ENCODE peak calls at places on chromosomes 7 and 10, in four cellular contexts. One of them, this sample, is unnamed.

GRCh38 chr10:126501828-126502227 is 113.6 kb upstream of the ADAM12 start:
- DNase-seq in ovary: no peak
- DNase-seq in mesenchymal stem cell: no peak
- DNase-seq in NCI-H1092: no peak
- DNase-seq in this sample: no peak

GRCh38 chr7:144019457-144019856 is 19.3 kb downstream of the OR6B1 start:
- DNase-seq in NCI-H1092: no peak
- DNase-seq in mesenchymal stem cell: peak
- DNase-seq in ovary: peak
- DNase-seq in this sample: peak

GRCh38 chr10:43409385-43410109 is 561 bp upstream of the HNRNPF start:
- DNase-seq in NCI-H1092: peak
- DNase-seq in mesenchymal stem cell: no peak
- DNase-seq in ovary: no peak
- DNase-seq in this sample: peak

GRCh38 chr10:43942096-43942885 is 293.6 kb upstream of the ZNF32 start:
- DNase-seq in NCI-H1092: no peak
- DNase-seq in ovary: no peak
- DNase-seq in mesenchymal stem cell: no peak
- DNase-seq in this sample: no peak

GRCh38 chr7:151245360-151246160 is 2.9 kb downstream of the SMARCD3 start:
- DNase-seq in mesenchymal stem cell: peak
- DNase-seq in ovary: peak
- DNase-seq in NCI-H1092: peak
- DNase-seq in this sample: peak

GRCh38 chr7:51198654-51199053 is 118.0 kb downstream of the COBL start:
- DNase-seq in ovary: no peak
- DNase-seq in mesenchymal stem cell: no peak
- DNase-seq in NCI-H1092: no peak
- DNase-seq in this sample: no peak

GRCh38 chr10:88386878-88387773 is 196.0 kb downstream of the RNLS start:
- DNase-seq in ovary: peak
- DNase-seq in NCI-H1092: no peak
- DNase-seq in mesenchymal stem cell: peak
- DNase-seq in this sample: no peak

GRCh38 chr7:156153590-156153989 is 341.3 kb upstream of the SHH start:
- DNase-seq in NCI-H1092: no peak
- DNase-seq in mesenchymal stem cell: no peak
- DNase-seq in ovary: no peak
- DNase-seq in this sample: no peak

GRCh38 chr10:109773818-109774440 is 149.4 kb downstream of the XPNPEP1 start:
- DNase-seq in mesenchymal stem cell: peak
- DNase-seq in NCI-H1092: no peak
- DNase-seq in ovary: no peak
- DNase-seq in this sample: no peak

GRCh38 chr10:18713077-18713476 is 53.8 kb downstream of the ARL5B start:
- DNase-seq in NCI-H1092: no peak
- DNase-seq in ovary: no peak
- DNase-seq in mesenchymal stem cell: peak
- DNase-seq in this sample: no peak

GRCh38 chr7:105711726-105712402 is 130.6 kb upstream of the EFCAB10 start:
- DNase-seq in mesenchymal stem cell: no peak
- DNase-seq in NCI-H1092: no peak
- DNase-seq in ovary: no peak
- DNase-seq in this sample: no peak

This sample was measured in right cardiac atrium.